ENCODE peak calls at places on chromosomes 4 and X, in four cellular contexts. One of them, this sample, is unnamed.

GRCh38 chrX:13855689-13856425 is 39.0 kb upstream of the GPM6B start:
- DNase-seq in H9: no peak
- DNase-seq in dorsolateral prefrontal cortex: no peak
- DNase-seq in stimulated activated naive B cell treated with anti-CD40 and anti-IgM and Interleukin-4, amounts not matched to agents 10 μg/mL and 1 μg/mL and 100 μg/mL, for 72 hours: no peak
- DNase-seq in this sample: no peak

GRCh38 chr4:140233811-140234696 is 80.1 kb upstream of the MAML3 start:
- DNase-seq in H9: no peak
- DNase-seq in dorsolateral prefrontal cortex: no peak
- DNase-seq in stimulated activated naive B cell treated with anti-CD40 and anti-IgM and Interleukin-4, amounts not matched to agents 10 μg/mL and 1 μg/mL and 100 μg/mL, for 72 hours: peak; percentile 14
- DNase-seq in this sample: no peak

GRCh38 chrX:120671963-120672362 is 42.1 kb upstream of the C1GALT1C1 start:
- DNase-seq in H9: no peak
- DNase-seq in dorsolateral prefrontal cortex: no peak
- DNase-seq in stimulated activated naive B cell treated with anti-CD40 and anti-IgM and Interleukin-4, amounts not matched to agents 10 μg/mL and 1 μg/mL and 100 μg/mL, for 72 hours: no peak
- DNase-seq in this sample: no peak

GRCh38 chr4:181684310-181684709 is 558.9 kb upstream of the TENM3 start:
- DNase-seq in H9: no peak
- DNase-seq in dorsolateral prefrontal cortex: no peak
- DNase-seq in stimulated activated naive B cell treated with anti-CD40 and anti-IgM and Interleukin-4, amounts not matched to agents 10 μg/mL and 1 μg/mL and 100 μg/mL, for 72 hours: no peak
- DNase-seq in this sample: no peak

GRCh38 chrX:42107495-42108139 is 184.3 kb upstream of the CASK start:
- DNase-seq in H9: no peak
- DNase-seq in dorsolateral prefrontal cortex: no peak
- DNase-seq in stimulated activated naive B cell treated with anti-CD40 and anti-IgM and Interleukin-4, amounts not matched to agents 10 μg/mL and 1 μg/mL and 100 μg/mL, for 72 hours: no peak
- DNase-seq in this sample: no peak

GRCh38 chr4:6644792-6645530 is 4.5 kb downstream of the MRFAP1 start:
- DNase-seq in H9: no peak
- DNase-seq in dorsolateral prefrontal cortex: no peak
- DNase-seq in stimulated activated naive B cell treated with anti-CD40 and anti-IgM and Interleukin-4, amounts not matched to agents 10 μg/mL and 1 μg/mL and 100 μg/mL, for 72 hours: no peak
- DNase-seq in this sample: no peak

GRCh38 chr4:2936773-2937145 is 26.4 kb downstream of the NOP14 start:
- DNase-seq in H9: no peak
- DNase-seq in dorsolateral prefrontal cortex: peak; percentile 72
- DNase-seq in stimulated activated naive B cell treated with anti-CD40 and anti-IgM and Interleukin-4, amounts not matched to agents 10 μg/mL and 1 μg/mL and 100 μg/mL, for 72 hours: no peak
- DNase-seq in this sample: peak; percentile 59

GRCh38 chrX:144819406-144819805 is 427.9 kb upstream of the SPANXN1 start:
- DNase-seq in H9: no peak
- DNase-seq in dorsolateral prefrontal cortex: no peak
- DNase-seq in stimulated activated naive B cell treated with anti-CD40 and anti-IgM and Interleukin-4, amounts not matched to agents 10 μg/mL and 1 μg/mL and 100 μg/mL, for 72 hours: no peak
- DNase-seq in this sample: no peak

GRCh38 chr4:122293374-122294365 is 85.1 kb upstream of the ADAD1 start:
- DNase-seq in H9: peak; percentile 23
- DNase-seq in dorsolateral prefrontal cortex: no peak
- DNase-seq in stimulated activated naive B cell treated with anti-CD40 and anti-IgM and Interleukin-4, amounts not matched to agents 10 μg/mL and 1 μg/mL and 100 μg/mL, for 72 hours: no peak
- DNase-seq in this sample: peak; percentile 62

GRCh38 chrX:11558972-11559371 is 106.7 kb downstream of the ARHGAP6 start:
- DNase-seq in H9: peak; percentile 45
- DNase-seq in dorsolateral prefrontal cortex: no peak
- DNase-seq in stimulated activated naive B cell treated with anti-CD40 and anti-IgM and Interleukin-4, amounts not matched to agents 10 μg/mL and 1 μg/mL and 100 μg/mL, for 72 hours: peak; percentile 5
- DNase-seq in this sample: no peak

GRCh38 chr4:125013891-125014290 is 300.9 kb upstream of the FAT4 start:
- DNase-seq in H9: peak; percentile 30
- DNase-seq in dorsolateral prefrontal cortex: no peak
- DNase-seq in stimulated activated naive B cell treated with anti-CD40 and anti-IgM and Interleukin-4, amounts not matched to agents 10 μg/mL and 1 μg/mL and 100 μg/mL, for 72 hours: no peak
- DNase-seq in this sample: no peak

GRCh38 chrX:30935985-30936384 is 46.9 kb upstream of the TAB3 start:
- DNase-seq in H9: peak; percentile 31
- DNase-seq in dorsolateral prefrontal cortex: no peak
- DNase-seq in stimulated activated naive B cell treated with anti-CD40 and anti-IgM and Interleukin-4, amounts not matched to agents 10 μg/mL and 1 μg/mL and 100 μg/mL, for 72 hours: no peak
- DNase-seq in this sample: no peak

GRCh38 chrX:9573282-9574106 is 108.6 kb downstream of the TBL1X start:
- DNase-seq in H9: peak; percentile 38
- DNase-seq in dorsolateral prefrontal cortex: no peak
- DNase-seq in stimulated activated naive B cell treated with anti-CD40 and anti-IgM and Interleukin-4, amounts not matched to agents 10 μg/mL and 1 μg/mL and 100 μg/mL, for 72 hours: no peak
- DNase-seq in this sample: no peak

GRCh38 chr4:89519771-89520170 is 212.2 kb upstream of the GPRIN3 start:
- DNase-seq in H9: no peak
- DNase-seq in dorsolateral prefrontal cortex: no peak
- DNase-seq in stimulated activated naive B cell treated with anti-CD40 and anti-IgM and Interleukin-4, amounts not matched to agents 10 μg/mL and 1 μg/mL and 100 μg/mL, for 72 hours: no peak
- DNase-seq in this sample: no peak

GRCh38 chr4:158729716-158730559 is 6.7 kb upstream of the PPID start:
- DNase-seq in H9: peak; percentile 49
- DNase-seq in dorsolateral prefrontal cortex: peak; percentile 79
- DNase-seq in stimulated activated naive B cell treated with anti-CD40 and anti-IgM and Interleukin-4, amounts not matched to agents 10 μg/mL and 1 μg/mL and 100 μg/mL, for 72 hours: peak; percentile 21
- DNase-seq in this sample: peak; percentile 60

This sample was measured in right cardiac atrium.